ENCODE peak calls at places on chromosomes 6 and 20, in nine cellular contexts. E is upper lobe of right lung, X is HCT116, S is SK-N-SH, F is HFF-Myc, O is thoracic aorta, A is H9, K is Peyer's patch, G is endothelial cell of umbilical vein. R is an unnamed sample.

GRCh38 chr6:13767121-13767794 is 47.1 kb downstream of the MCUR1 start:
- DNase-seq in E (no peak), X (no peak), S (peak), F (no peak), O (no peak), A (peak), K (peak), G (peak), R (no peak)

GRCh38 chr6:30136570-30137286 is 788 bp downstream of the TRIM40 start:
- DNase-seq in E (no peak), X (no peak), S (no peak), F (no peak), O (no peak), A (no peak), K (no peak), G (no peak), R (no peak)

GRCh38 chr6:131651782-131652181 is 14.7 kb downstream of the ENPP3 start:
- DNase-seq in E (no peak), X (no peak), S (no peak), F (no peak), O (no peak), A (no peak), K (no peak), G (no peak), R (no peak)

GRCh38 chr20:34581341-34582189 is 23.0 kb downstream of the MAP1LC3A start:
- DNase-seq in E (no peak), X (no peak), S (no peak), F (no peak), O (no peak), A (no peak), K (no peak), G (peak), R (no peak)

GRCh38 chr6:167742719-167743303 is 83.9 kb upstream of the AFDN start:
- DNase-seq in E (no peak), X (peak), S (no peak), F (no peak), O (no peak), A (no peak), K (no peak), G (no peak), R (no peak)

GRCh38 chr20:7285918-7286556 is 518.6 kb downstream of the BMP2 start:
- DNase-seq in E (peak), X (peak), S (peak), F (peak), O (peak), A (peak), K (peak), G (peak), R (peak)

GRCh38 chr6:13006578-13007300 is 290.2 kb downstream of the PHACTR1 start:
- DNase-seq in E (no peak), X (no peak), S (no peak), F (peak), O (no peak), A (no peak), K (no peak), G (peak), R (no peak)

GRCh38 chr20:43564993-43565757 is 6.3 kb downstream of the SGK2 start:
- DNase-seq in E (no peak), X (no peak), S (no peak), F (no peak), O (no peak), A (no peak), K (no peak), G (no peak), R (no peak)

GRCh38 chr6:155186052-155186658 is 77.7 kb upstream of the CLDN20 start:
- DNase-seq in E (no peak), X (no peak), S (no peak), F (no peak), O (no peak), A (peak), K (no peak), G (peak), R (no peak)

GRCh38 chr20:17287503-17287902 is 60.7 kb downstream of the PCSK2 start:
- DNase-seq in E (no peak), X (no peak), S (no peak), F (no peak), O (no peak), A (no peak), K (no peak), G (no peak), R (peak)

GRCh38 chr6:40394381-40394780 is 192.8 kb downstream of the LRFN2 start:
- DNase-seq in E (no peak), X (no peak), S (no peak), F (no peak), O (no peak), A (no peak), K (no peak), G (no peak), R (no peak)

GRCh38 chr6:95574811-95575210 is 2.5 kb upstream of the MANEA start:
- DNase-seq in E (no peak), X (no peak), S (no peak), F (no peak), O (no peak), A (no peak), K (no peak), G (no peak), R (no peak)

DNA sequence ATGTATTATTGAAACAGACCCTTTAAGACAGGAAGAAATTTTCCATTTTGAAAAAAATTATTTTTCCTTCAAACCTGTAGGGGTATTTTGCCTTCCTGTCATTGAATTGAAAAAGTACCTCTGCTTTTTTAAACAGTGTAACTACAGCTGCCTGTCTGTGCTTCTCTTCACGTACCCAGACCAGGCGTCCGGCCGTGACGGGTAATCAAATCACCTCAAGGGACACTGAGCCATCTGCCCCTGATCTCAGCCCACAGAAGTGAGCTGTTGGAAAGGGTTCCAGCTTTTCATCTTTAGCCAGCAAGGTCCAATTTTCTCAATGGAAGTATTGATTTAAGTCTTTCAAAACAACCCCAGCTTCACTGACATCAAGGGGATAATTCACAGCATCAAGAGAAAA is 58.0 kb downstream of the SLC35D3 start:
- DNase-seq in E (no peak), X (no peak), S (peak), F (no peak), O (no peak), A (no peak), K (no peak), G (no peak), R (peak)
- TF ChIP-seq CTCF in E (no peak), X (no peak), S (no peak), F (no peak), O (no peak), A (no peak), K (no peak), G (no peak), R (no peak)

GRCh38 chr6:71510057-71510713 is 221.6 kb downstream of the OGFRL1 start:
- DNase-seq in E (peak), X (peak), S (no peak), F (peak), O (no peak), A (peak), K (peak), G (peak), R (no peak)
- TF ChIP-seq CTCF in E (peak), X (peak), S (peak), F (peak), O (peak), A (peak), K (peak), G (peak), R (no peak)

GRCh38 chr6:143592335-143592734 is 80.8 kb upstream of the FUCA2 start:
- DNase-seq in E (no peak), X (peak), S (no peak), F (no peak), O (no peak), A (no peak), K (no peak), G (no peak), R (no peak)
- TF ChIP-seq CTCF in E (peak), X (peak), S (peak), F (peak), O (no peak), A (peak), K (peak), G (peak), R (peak)

DNA sequence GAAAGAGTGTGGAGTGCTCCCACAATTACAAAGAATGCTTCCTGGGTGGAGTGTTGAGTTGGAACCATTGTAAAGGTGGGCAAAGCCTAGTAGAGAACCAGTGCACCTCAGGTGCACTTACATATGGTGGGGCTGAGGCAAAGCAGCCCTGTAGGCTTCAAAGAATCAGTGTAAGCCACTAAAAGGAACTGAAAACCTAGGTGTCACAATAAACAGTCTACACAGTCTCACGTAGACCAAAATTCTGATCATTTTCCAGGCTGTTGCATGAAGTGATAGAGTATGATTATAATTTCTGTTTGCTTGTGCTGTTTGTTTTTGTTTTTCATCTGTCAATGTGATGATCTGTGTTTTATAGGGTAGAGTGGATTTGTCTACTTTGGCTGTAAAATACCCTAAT is 2.8 kb downstream of the ABT1 start:
- DNase-seq in E (no peak), X (no peak), S (no peak), F (no peak), O (no peak), A (no peak), K (no peak), G (no peak), R (no peak)
- TF ChIP-seq CTCF in E (no peak), X (no peak), S (no peak), F (no peak), O (no peak), A (no peak), K (no peak), G (no peak), R (no peak)

R was measured in glutamatergic neuron.